ENCODE peak calls at places on chromosomes 7 and 10, in four cellular contexts. One of them, this sample, is unnamed.

GRCh38 chr7:27186450-27187157 is 1.6 kb upstream of the HOXA11 start:
- DNase-seq in mammary epithelial cell: no peak
- DNase-seq in HepG2: no peak
- DNase-seq in H9: peak; percentile 16
- DNase-seq in this sample: no peak

GRCh38 chr10:11727563-11727962 is 14.6 kb upstream of the ECHDC3 start:
- DNase-seq in mammary epithelial cell: no peak
- DNase-seq in HepG2: no peak
- DNase-seq in H9: no peak
- DNase-seq in this sample: no peak

GRCh38 chr10:125062244-125063208 is 97.8 kb downstream of the CTBP2 start:
- DNase-seq in mammary epithelial cell: no peak
- DNase-seq in HepG2: no peak
- DNase-seq in H9: no peak
- DNase-seq in this sample: no peak

GRCh38 chr7:38929460-38930171 is 20.6 kb upstream of the VPS41 start:
- DNase-seq in mammary epithelial cell: no peak
- DNase-seq in HepG2: no peak
- DNase-seq in H9: no peak
- DNase-seq in this sample: no peak

GRCh38 chr7:66894463-66895080 is 26.5 kb upstream of the TMEM248 start:
- DNase-seq in mammary epithelial cell: peak; percentile 14
- DNase-seq in HepG2: no peak
- DNase-seq in H9: peak; percentile 74
- DNase-seq in this sample: peak; percentile 23

GRCh38 chr10:118960166-118961090 is 69.1 kb upstream of the NANOS1 start:
- DNase-seq in mammary epithelial cell: peak; percentile 49
- DNase-seq in HepG2: no peak
- DNase-seq in H9: peak; percentile 23
- DNase-seq in this sample: no peak

GRCh38 chr7:37524807-37525206 is 76.1 kb upstream of the ELMO1 start:
- DNase-seq in mammary epithelial cell: no peak
- DNase-seq in HepG2: no peak
- DNase-seq in H9: no peak
- DNase-seq in this sample: no peak

GRCh38 chr10:87000491-87000890 is 19.6 kb upstream of the FAM25A start:
- DNase-seq in mammary epithelial cell: no peak
- DNase-seq in HepG2: peak; percentile 3
- DNase-seq in H9: no peak
- DNase-seq in this sample: no peak

GRCh38 chr7:115224923-115225322 is 303.0 kb downstream of the MDFIC start:
- DNase-seq in mammary epithelial cell: no peak
- DNase-seq in HepG2: no peak
- DNase-seq in H9: no peak
- DNase-seq in this sample: no peak

GRCh38 chr7:11642841-11643240 is 189.2 kb downstream of the THSD7A start:
- DNase-seq in mammary epithelial cell: no peak
- DNase-seq in HepG2: no peak
- DNase-seq in H9: no peak
- DNase-seq in this sample: no peak

GRCh38 chr10:124878457-124878739 is 63.5 kb upstream of the ZRANB1 start:
- DNase-seq in mammary epithelial cell: no peak
- DNase-seq in HepG2: no peak
- DNase-seq in H9: no peak
- DNase-seq in this sample: no peak

GRCh38 chr10:15712903-15713302 is 6.8 kb downstream of the ITGA8 start:
- DNase-seq in mammary epithelial cell: no peak
- DNase-seq in HepG2: no peak
- DNase-seq in H9: no peak
- DNase-seq in this sample: no peak

GRCh38 chr10:88499569-88500470 is 83.3 kb downstream of the RNLS start:
- DNase-seq in mammary epithelial cell: peak; percentile 68
- DNase-seq in HepG2: no peak
- DNase-seq in H9: no peak
- DNase-seq in this sample: no peak

GRCh38 chr10:112525215-112525614 is 78.2 kb downstream of the VTI1A start:
- DNase-seq in mammary epithelial cell: peak; percentile 40
- DNase-seq in HepG2: no peak
- DNase-seq in H9: no peak
- DNase-seq in this sample: no peak

GRCh38 chr7:79646278-79646677 is 192.8 kb upstream of the MAGI2 start:
- DNase-seq in mammary epithelial cell: no peak
- DNase-seq in HepG2: no peak
- DNase-seq in H9: no peak
- DNase-seq in this sample: no peak

GRCh38 chr7:32033006-32033405 is 37.2 kb downstream of the PDE1C start:
- DNase-seq in mammary epithelial cell: no peak
- DNase-seq in HepG2: no peak
- DNase-seq in H9: no peak
- DNase-seq in this sample: no peak

GRCh38 chr7:3282457-3282856 is 18.6 kb upstream of the SDK1 start:
- DNase-seq in mammary epithelial cell: peak; percentile 28
- DNase-seq in HepG2: no peak
- DNase-seq in H9: no peak
- DNase-seq in this sample: no peak

GRCh38 chr7:6554848-6555247 is 3.6 kb upstream of the GRID2IP start:
- DNase-seq in mammary epithelial cell: no peak
- DNase-seq in HepG2: no peak
- DNase-seq in H9: no peak
- DNase-seq in this sample: no peak

GRCh38 chr10:74825033-74825370 is 1.4 kb upstream of the KAT6B start:
- DNase-seq in mammary epithelial cell: no peak
- DNase-seq in HepG2: no peak
- DNase-seq in H9: peak; percentile 44
- DNase-seq in this sample: peak; percentile 48

GRCh38 chr7:7257899-7258692 is 75.8 kb downstream of the C1GALT1 start:
- DNase-seq in mammary epithelial cell: no peak
- DNase-seq in HepG2: no peak
- DNase-seq in H9: no peak
- DNase-seq in this sample: no peak

GRCh38 chr7:159025161-159025779 is 119.4 kb downstream of the VIPR2 start:
- DNase-seq in mammary epithelial cell: no peak
- DNase-seq in HepG2: no peak
- DNase-seq in H9: peak; percentile 19
- DNase-seq in this sample: no peak

GRCh38 chr10:113434950-113435349 is 117.9 kb upstream of the HABP2 start:
- DNase-seq in mammary epithelial cell: no peak
- DNase-seq in HepG2: no peak
- DNase-seq in H9: no peak
- DNase-seq in this sample: no peak

GRCh38 chr7:46739378-46740234 is 818.5 kb upstream of the IGFBP3 start:
- DNase-seq in mammary epithelial cell: no peak
- DNase-seq in HepG2: no peak
- DNase-seq in H9: no peak
- DNase-seq in this sample: no peak

GRCh38 chr10:32786968-32787367 is 171.1 kb downstream of the ITGB1 start:
- DNase-seq in mammary epithelial cell: no peak
- DNase-seq in HepG2: no peak
- DNase-seq in H9: no peak
- DNase-seq in this sample: no peak

GRCh38 chr7:155252388-155252957 is 45.2 kb upstream of the INSIG1 start:
- DNase-seq in mammary epithelial cell: no peak
- DNase-seq in HepG2: no peak
- DNase-seq in H9: no peak
- DNase-seq in this sample: no peak

GRCh38 chr7:131829911-131830310 is 273.5 kb upstream of the PODXL start:
- DNase-seq in mammary epithelial cell: no peak
- DNase-seq in HepG2: no peak
- DNase-seq in H9: peak; percentile 90
- DNase-seq in this sample: peak; percentile 74

GRCh38 chr7:44530990-44531389 is 10.1 kb downstream of the NPC1L1 start:
- DNase-seq in mammary epithelial cell: no peak
- DNase-seq in HepG2: no peak
- DNase-seq in H9: no peak
- DNase-seq in this sample: no peak

GRCh38 chr7:85104432-85105205 is 82.2 kb downstream of the SEMA3D start:
- DNase-seq in mammary epithelial cell: peak; percentile 61
- DNase-seq in HepG2: no peak
- DNase-seq in H9: no peak
- DNase-seq in this sample: no peak

GRCh38 chr7:134553976-134554375 is 5.1 kb downstream of the AKR1B15 start:
- DNase-seq in mammary epithelial cell: peak; percentile 23
- DNase-seq in HepG2: peak; percentile 37
- DNase-seq in H9: peak; percentile 58
- DNase-seq in this sample: peak; percentile 18

GRCh38 chr7:99362801-99363200 is 11.7 kb upstream of the ARPC1B start:
- DNase-seq in mammary epithelial cell: no peak
- DNase-seq in HepG2: no peak
- DNase-seq in H9: no peak
- DNase-seq in this sample: no peak

GRCh38 chr7:17144313-17144712 is 154.1 kb upstream of the AHR start:
- DNase-seq in mammary epithelial cell: peak; percentile 78
- DNase-seq in HepG2: no peak
- DNase-seq in H9: no peak
- DNase-seq in this sample: no peak

GRCh38 chr10:93032105-93032808 is 28.3 kb upstream of the CYP26C1 start:
- DNase-seq in mammary epithelial cell: no peak
- DNase-seq in HepG2: peak; percentile 28
- DNase-seq in H9: no peak
- DNase-seq in this sample: no peak

GRCh38 chr10:64394744-64395143 is 873.5 kb downstream of the REEP3 start:
- DNase-seq in mammary epithelial cell: no peak
- DNase-seq in HepG2: no peak
- DNase-seq in H9: no peak
- DNase-seq in this sample: no peak

GRCh38 chr7:148110097-148110868 is 480.3 kb upstream of the C7orf33 start:
- DNase-seq in mammary epithelial cell: no peak
- DNase-seq in HepG2: peak; percentile 33
- DNase-seq in H9: peak; percentile 47
- DNase-seq in this sample: peak; percentile 62

GRCh38 chr10:102434251-102434913 is 2.0 kb upstream of the CUEDC2 start:
- DNase-seq in mammary epithelial cell: no peak
- DNase-seq in HepG2: peak; percentile 72
- DNase-seq in H9: no peak
- DNase-seq in this sample: peak; percentile 66

DNA sequence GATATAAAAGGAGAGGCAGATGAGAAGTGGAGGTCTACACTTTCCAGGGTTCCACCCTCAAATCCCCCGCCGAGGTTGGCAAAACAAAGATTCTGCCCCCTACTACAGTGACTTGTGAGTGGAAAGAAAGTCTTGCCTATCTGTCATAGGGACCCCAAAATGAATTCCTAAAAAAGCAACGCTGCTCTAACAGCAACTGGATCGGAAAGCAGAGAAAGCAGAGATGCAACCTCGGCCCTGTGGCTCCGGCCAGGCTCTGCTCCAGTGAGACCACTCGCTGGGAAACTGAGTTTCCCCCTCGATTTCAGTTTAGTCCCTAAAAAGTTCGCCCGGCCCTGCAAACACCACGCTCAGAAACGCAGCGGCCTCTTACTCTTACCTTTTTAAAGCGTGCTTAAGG is 297.9 kb upstream of the NFE2L3 start:
- DNase-seq in mammary epithelial cell: no peak
- DNase-seq in HepG2: no peak
- DNase-seq in H9: no peak
- DNase-seq in this sample: no peak
- H2AFZ ChIP-seq in mammary epithelial cell: no peak overlapping the region
- H2AFZ ChIP-seq in HepG2: no peak overlapping the region
- H2AFZ ChIP-seq in H9: no peak overlapping the region
- H2AFZ ChIP-seq in this sample: no peak overlapping the region

DNA sequence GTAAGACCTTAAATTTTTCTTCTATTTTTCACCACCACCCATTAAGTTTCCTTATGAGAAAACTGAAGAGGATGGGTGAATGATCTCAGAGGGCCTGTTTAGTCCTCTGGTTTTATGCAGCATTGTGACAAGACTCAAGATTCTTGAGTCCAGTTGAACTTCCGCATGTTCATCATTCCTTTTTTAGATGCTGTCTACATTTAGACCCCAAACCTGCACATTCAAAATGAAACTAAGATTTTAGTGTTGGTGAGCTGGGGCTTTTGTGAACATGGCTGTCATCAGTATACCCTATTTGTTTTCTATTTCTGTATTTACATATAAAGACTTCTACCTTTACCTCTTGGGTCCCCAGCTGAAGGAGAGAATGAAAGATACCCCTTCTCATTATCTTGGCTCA is 31.1 kb downstream of the NET1 start:
- DNase-seq in mammary epithelial cell: no peak
- DNase-seq in HepG2: no peak
- DNase-seq in H9: no peak
- DNase-seq in this sample: no peak
- H2AFZ ChIP-seq in mammary epithelial cell: no peak overlapping the region
- H2AFZ ChIP-seq in HepG2: no peak overlapping the region
- H2AFZ ChIP-seq in H9: no peak overlapping the region
- H2AFZ ChIP-seq in this sample: no peak overlapping the region

GRCh38 chr10:114658175-114658574 is at the start of gene ABLIM1:
- DNase-seq in mammary epithelial cell: no peak
- DNase-seq in HepG2: no peak
- DNase-seq in H9: no peak
- DNase-seq in this sample: no peak
- H2AFZ ChIP-seq in mammary epithelial cell: no peak within 1 kb of the TSS
- H2AFZ ChIP-seq in HepG2: no peak within 1 kb of the TSS
- H2AFZ ChIP-seq in H9: no peak within 1 kb of the TSS
- H2AFZ ChIP-seq in this sample: no peak within 1 kb of the TSS

GRCh38 chr7:2165239-2165609 is 67.5 kb downstream of the MAD1L1 start:
- DNase-seq in mammary epithelial cell: no peak
- DNase-seq in HepG2: no peak
- DNase-seq in H9: peak; percentile 22
- DNase-seq in this sample: no peak

GRCh38 chr7:2165610-2166594 is 66.8 kb downstream of the MAD1L1 start:
- DNase-seq in mammary epithelial cell: no peak
- DNase-seq in HepG2: no peak
- DNase-seq in H9: no peak
- DNase-seq in this sample: no peak

GRCh38 chr7:2168612-2169312 is 64.0 kb downstream of the MAD1L1 start:
- DNase-seq in mammary epithelial cell: no peak
- DNase-seq in HepG2: no peak
- DNase-seq in H9: peak; percentile 23
- DNase-seq in this sample: no peak

GRCh38 chr7:2164646-2165045 is 68.1 kb downstream of the MAD1L1 start:
- DNase-seq in mammary epithelial cell: no peak
- DNase-seq in HepG2: no peak
- DNase-seq in H9: no peak
- DNase-seq in this sample: no peak

DNA sequence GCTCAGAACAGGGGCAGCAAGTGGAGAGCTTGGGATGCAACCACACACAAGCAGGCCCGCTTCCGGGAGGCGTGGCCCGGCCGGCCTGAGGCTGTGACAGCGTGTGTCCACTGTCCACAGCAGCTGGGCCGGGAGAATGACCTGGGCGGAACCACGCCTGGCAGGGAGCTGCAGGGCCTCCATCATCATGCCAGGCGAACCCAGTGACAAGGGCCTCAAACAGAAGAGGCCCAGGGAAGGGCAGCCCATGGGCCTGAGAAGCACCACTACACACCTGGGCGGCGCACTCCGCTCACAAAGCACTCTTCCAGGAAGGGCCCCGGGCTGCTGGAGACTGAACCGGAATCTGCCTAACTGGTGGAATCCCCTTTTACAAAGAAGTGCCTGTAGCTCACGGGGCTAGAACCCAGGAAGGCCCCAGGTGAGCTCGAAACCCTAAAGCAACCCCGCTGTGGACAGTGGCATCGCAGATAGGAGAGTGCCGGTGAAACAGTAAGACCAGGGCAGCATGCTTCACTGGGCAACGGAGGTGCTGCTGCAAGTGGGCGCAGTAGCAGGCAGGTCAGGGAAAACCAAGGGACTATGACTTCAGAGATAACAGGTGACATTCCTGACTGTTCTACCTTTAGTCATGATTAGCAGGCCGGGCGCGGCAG is 66.0 kb downstream of the MAD1L1 start:
- DNase-seq in mammary epithelial cell: no peak
- DNase-seq in HepG2: no peak
- DNase-seq in H9: peak; percentile 23
- DNase-seq in this sample: no peak
- H2AFZ ChIP-seq in mammary epithelial cell: no peak overlapping the region
- H2AFZ ChIP-seq in HepG2: no peak overlapping the region
- H2AFZ ChIP-seq in H9: no peak overlapping the region
- H2AFZ ChIP-seq in this sample: no peak overlapping the region